ENCODE peak calls at places on chromosomes 13 and 19, in eight cellular contexts. Z is GM13977, P is neural progenitor cell, E is thoracic aorta, Q is GM06990, A is cardiac muscle cell, I is H9, G is kidney epithelial cell. L is an unnamed sample.

GRCh38 chr19:34767967-34768366 is 5.0 kb downstream of the ZNF599 start:
- DNase-seq in Z (no peak), P (no peak), E (no peak), Q (no peak), A (no peak), I (no peak), G (no peak), L (no peak)

GRCh38 chr19:43639507-43640423 is at the start of gene CADM4:
- DNase-seq in Z (peak), P (peak), E (no peak), Q (no peak), A (no peak), I (peak), G (no peak), L (peak)

GRCh38 chr13:33642374-33643065 is 175.4 kb upstream of the RFC3 start:
- DNase-seq in Z (no peak), P (peak), E (no peak), Q (no peak), A (peak), I (no peak), G (peak), L (no peak)

GRCh38 chr13:62185631-62186256 is 770.1 kb upstream of the PCDH20 start:
- DNase-seq in Z (no peak), P (peak), E (no peak), Q (no peak), A (no peak), I (peak), G (no peak), L (no peak)

GRCh38 chr13:38008636-38009035 is 139.1 kb upstream of the TRPC4 start:
- DNase-seq in Z (no peak), P (no peak), E (no peak), Q (no peak), A (peak), I (no peak), G (no peak), L (no peak)

GRCh38 chr13:32314271-32314967 is 744 bp downstream of the ZAR1L start:
- DNase-seq in Z (no peak), P (no peak), E (no peak), Q (no peak), A (no peak), I (no peak), G (no peak), L (no peak)

GRCh38 chr19:4234862-4235201 is 5.5 kb downstream of the EBI3 start:
- DNase-seq in Z (no peak), P (no peak), E (no peak), Q (no peak), A (no peak), I (no peak), G (no peak), L (no peak)

GRCh38 chr13:51639171-51639570 is 54.9 kb downstream of the WDFY2 start:
- DNase-seq in Z (no peak), P (no peak), E (no peak), Q (no peak), A (no peak), I (no peak), G (no peak), L (no peak)

GRCh38 chr13:80654638-80655249 is 313.8 kb upstream of the SPRY2 start:
- DNase-seq in Z (no peak), P (no peak), E (no peak), Q (peak), A (no peak), I (no peak), G (no peak), L (no peak)

GRCh38 chr19:13995017-13995728 is 10.9 kb downstream of the RFX1 start:
- DNase-seq in Z (peak), P (no peak), E (no peak), Q (no peak), A (peak), I (no peak), G (no peak), L (no peak)

GRCh38 chr13:26616126-26616525 is 58.6 kb downstream of the WASF3 start:
- DNase-seq in Z (no peak), P (no peak), E (no peak), Q (no peak), A (peak), I (no peak), G (no peak), L (no peak)

GRCh38 chr13:67061750-67062149 is 168.4 kb downstream of the PCDH9 start:
- DNase-seq in Z (no peak), P (no peak), E (no peak), Q (no peak), A (peak), I (no peak), G (no peak), L (no peak)

GRCh38 chr19:3656073-3656746 is 29.6 kb upstream of the CACTIN start:
- DNase-seq in Z (no peak), P (no peak), E (no peak), Q (no peak), A (peak), I (no peak), G (no peak), L (no peak)

GRCh38 chr13:110279684-110280083 is 27.3 kb downstream of the COL4A1 start:
- DNase-seq in Z (no peak), P (no peak), E (no peak), Q (no peak), A (no peak), I (no peak), G (no peak), L (no peak)

GRCh38 chr13:110278859-110279258 is 28.1 kb downstream of the COL4A1 start:
- DNase-seq in Z (no peak), P (no peak), E (no peak), Q (no peak), A (no peak), I (no peak), G (no peak), L (no peak)

GRCh38 chr13:110276553-110276950 is 30.4 kb downstream of the COL4A1 start:
- DNase-seq in Z (no peak), P (no peak), E (no peak), Q (no peak), A (no peak), I (no peak), G (no peak), L (no peak)

GRCh38 chr13:110275931-110276552 is 30.9 kb downstream of the COL4A1 start:
- DNase-seq in Z (no peak), P (no peak), E (no peak), Q (no peak), A (no peak), I (no peak), G (no peak), L (no peak)

DNA sequence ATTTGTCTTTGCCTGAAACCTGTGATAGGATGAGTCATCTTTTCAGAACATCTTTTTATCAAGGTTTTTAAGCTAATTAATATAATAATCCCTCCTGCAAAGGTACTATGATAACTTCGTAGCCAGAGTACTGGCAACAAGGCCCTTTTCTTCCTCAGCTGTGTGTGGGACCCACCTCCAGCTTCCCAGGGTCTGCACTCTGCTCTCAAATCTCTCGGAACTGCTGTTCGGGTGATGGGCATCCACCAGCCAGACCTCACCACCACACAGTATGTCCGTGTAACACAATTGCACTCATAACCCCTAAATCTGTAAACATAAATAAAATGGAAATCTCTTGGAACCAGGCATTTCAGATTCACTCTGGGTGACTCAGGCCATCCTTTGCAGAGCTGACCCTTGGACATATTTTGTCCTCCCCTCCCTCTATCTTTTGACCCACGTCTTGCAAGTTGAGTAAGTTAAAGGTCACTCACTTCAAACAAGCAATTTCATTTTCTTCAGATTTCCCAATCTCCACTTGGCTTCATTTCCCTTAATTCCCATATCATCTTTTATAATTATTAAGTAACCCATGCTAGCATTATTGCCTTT is 29.5 kb downstream of the COL4A1 start:
- DNase-seq in Z (no peak), P (no peak), E (no peak), Q (no peak), A (no peak), I (no peak), G (no peak), L (no peak)
- TF ChIP-seq CTCF in Z (no peak), P (no peak), E (no peak), Q (no peak), A (no peak), I (no peak), G (no peak), L (no peak)

GRCh38 chr13:101916108-101916757 is 463.8 kb downstream of the ITGBL1 start:
- DNase-seq in Z (peak), P (peak), E (no peak), Q (no peak), A (peak), I (peak), G (no peak), L (peak)
- TF ChIP-seq CTCF in Z (no peak), P (peak), E (no peak), Q (no peak), A (peak), I (peak), G (peak), L (no peak)

DNA sequence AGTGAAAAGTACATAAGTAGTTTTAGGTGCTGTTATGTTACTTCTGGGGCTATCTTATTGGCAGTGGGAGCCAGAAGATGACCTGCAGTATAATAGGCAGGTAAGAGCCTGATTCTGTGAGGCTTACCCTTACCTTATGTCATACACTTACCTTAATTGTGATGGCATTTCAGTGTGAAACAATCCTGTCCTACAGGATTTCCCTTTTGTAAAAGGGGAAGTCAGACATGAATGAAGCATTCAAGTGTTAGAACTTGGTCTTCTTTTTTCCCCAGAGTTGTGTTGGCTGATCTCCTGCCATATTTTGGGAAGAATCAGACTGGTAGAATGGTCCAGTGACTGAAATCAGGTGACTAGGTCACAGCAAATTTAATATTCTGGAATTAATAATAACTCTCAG is 55.2 kb downstream of the SGCG start:
- DNase-seq in Z (no peak), P (no peak), E (no peak), Q (no peak), A (no peak), I (no peak), G (no peak), L (no peak)
- TF ChIP-seq CTCF in Z (no peak), P (no peak), E (no peak), Q (no peak), A (no peak), I (no peak), G (no peak), L (no peak)

GRCh38 chr13:39362652-39363390 is 240.2 kb downstream of the LHFPL6 start:
- DNase-seq in Z (no peak), P (peak), E (no peak), Q (no peak), A (no peak), I (no peak), G (no peak), L (no peak)

GRCh38 chr13:39365879-39366278 is 237.1 kb downstream of the LHFPL6 start:
- DNase-seq in Z (no peak), P (no peak), E (no peak), Q (no peak), A (no peak), I (no peak), G (no peak), L (no peak)

GRCh38 chr13:39363393-39363792 is 239.6 kb downstream of the LHFPL6 start:
- DNase-seq in Z (no peak), P (no peak), E (no peak), Q (no peak), A (no peak), I (no peak), G (no peak), L (no peak)

GRCh38 chr13:39369161-39369890 is 233.7 kb downstream of the LHFPL6 start:
- DNase-seq in Z (no peak), P (no peak), E (no peak), Q (no peak), A (no peak), I (no peak), G (no peak), L (no peak)

GRCh38 chr13:39364797-39365468 is 238.1 kb downstream of the LHFPL6 start:
- DNase-seq in Z (no peak), P (peak), E (no peak), Q (no peak), A (peak), I (no peak), G (peak), L (no peak)
- TF ChIP-seq CTCF in Z (no peak), P (no peak), E (no peak), Q (no peak), A (no peak), I (peak), G (no peak), L (no peak)

GRCh38 chr19:11090264-11091032 is 1.2 kb downstream of the LDLR start:
- DNase-seq in Z (peak), P (peak), E (peak), Q (peak), A (peak), I (peak), G (peak), L (peak)
- TF ChIP-seq CTCF in Z (no peak), P (no peak), E (no peak), Q (peak), A (no peak), I (no peak), G (no peak), L (peak)

DNA sequence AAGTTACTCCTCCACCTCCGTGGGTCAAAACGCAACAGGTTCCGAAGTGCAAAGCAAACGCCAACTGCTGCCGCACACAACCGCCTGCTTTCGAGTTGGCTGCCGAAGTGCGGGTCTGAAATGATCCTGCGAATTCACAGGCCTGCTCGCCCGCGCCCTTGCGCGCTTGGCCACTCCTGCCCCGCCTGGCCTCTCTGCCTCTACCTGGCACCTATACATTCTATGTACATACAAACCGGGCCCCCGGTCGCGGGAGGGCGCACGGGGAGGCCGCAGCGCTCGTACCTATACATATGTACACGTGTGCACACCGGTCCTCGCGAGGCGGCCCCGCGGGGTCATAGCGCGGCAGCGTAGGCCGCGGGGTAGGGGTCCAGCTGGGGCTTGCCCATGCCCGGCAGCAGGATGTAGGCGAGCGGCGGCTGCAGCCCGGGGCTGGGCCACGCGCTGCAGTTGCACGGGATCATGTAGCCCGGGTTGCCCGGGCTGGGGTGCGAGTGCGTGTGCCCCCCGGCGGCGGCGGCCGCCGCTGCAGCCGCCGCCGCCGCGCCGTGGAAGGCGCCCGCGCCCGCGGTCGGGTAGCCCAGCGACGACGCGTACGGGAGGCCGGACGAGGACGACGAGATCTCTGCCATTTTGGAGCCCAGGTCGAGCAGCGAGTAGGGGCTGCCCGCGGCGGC is 1.3 kb downstream of the SOX21 start:
- DNase-seq in Z (peak), P (peak), E (no peak), Q (no peak), A (no peak), I (peak), G (no peak), L (peak)
- TF ChIP-seq CTCF in Z (peak), P (peak), E (no peak), Q (no peak), A (no peak), I (no peak), G (no peak), L (peak)

L was measured in GM10248.